ENCODE peak calls at places on chromosomes 2 and 18, in four cellular contexts. K is NCI-H82; E is mucosa of gallbladder; F is activated CD4-positive, alpha-beta T cell treated with anti-CD3 and anti-CD28 coated beads, Interleukin-2, amount 10 ng/mL, durations not matched to agents 7 days and 5 days. N is an unnamed sample.

GRCh38 chr18:48639772-48640432 is 101.1 kb downstream of the CTIF start:
- DNase-seq in K (peak; percentile 10), E (no peak), F (no peak), N (no peak)

GRCh38 chr2:26521054-26521912 is 43.4 kb upstream of the OTOF start:
- DNase-seq in K (peak; percentile 83), E (no peak), F (no peak), N (no peak)

GRCh38 chr2:128558895-128559532 is 240.3 kb upstream of the HS6ST1 start:
- DNase-seq in K (no peak), E (no peak), F (no peak), N (no peak)

GRCh38 chr2:22153974-22154373 is 1030.2 kb downstream of the TDRD15 start:
- DNase-seq in K (no peak), E (no peak), F (no peak), N (no peak)

GRCh38 chr18:3481696-3482210 is 31.8 kb downstream of the TGIF1 start:
- DNase-seq in K (peak; percentile 79), E (no peak), F (peak; percentile 22), N (no peak)

GRCh38 chr2:218404351-218405145 is 4.9 kb downstream of the CTDSP1 start:
- DNase-seq in K (no peak), E (no peak), F (no peak), N (no peak)

GRCh38 chr2:226609361-226609760 is 190.3 kb downstream of the IRS1 start:
- DNase-seq in K (peak; percentile 48), E (no peak), F (no peak), N (no peak)

GRCh38 chr2:84830095-84830494 is 50.8 kb downstream of the TRABD2A start:
- DNase-seq in K (no peak), E (no peak), F (no peak), N (peak; percentile 76)

GRCh38 chr2:32887125-32887524 is 59.6 kb upstream of the LTBP1 start:
- DNase-seq in K (no peak), E (no peak), F (no peak), N (no peak)

GRCh38 chr2:98269274-98269673 is 77.0 kb upstream of the CNGA3 start:
- DNase-seq in K (peak; percentile 76), E (peak; percentile 40), F (peak; percentile 44), N (no peak)

GRCh38 chr2:124661558-124661957 is 636.5 kb downstream of the CNTNAP5 start:
- DNase-seq in K (no peak), E (no peak), F (no peak), N (no peak)

GRCh38 chr18:34352385-34353163 is 127.9 kb upstream of the NOL4 start:
- DNase-seq in K (peak; percentile 24), E (no peak), F (no peak), N (no peak)

GRCh38 chr2:98730053-98730850 is 680 bp downstream of the MGAT4A start:
- DNase-seq in K (peak; percentile 33), E (peak; percentile 49), F (peak; percentile 66), N (peak; percentile 74)

GRCh38 chr2:54738281-54738680 is 14.8 kb downstream of the EML6 start:
- DNase-seq in K (no peak), E (no peak), F (no peak), N (no peak)

GRCh38 chr2:229370484-229370883 is 99.4 kb upstream of the PID1 start:
- DNase-seq in K (no peak), E (no peak), F (no peak), N (no peak)

GRCh38 chr2:54457326-54458023 is 1.3 kb downstream of the SPTBN1 start:
- DNase-seq in K (peak; percentile 63), E (no peak), F (no peak), N (no peak)

GRCh38 chr2:239369631-239370161 is 31.1 kb downstream of the HDAC4 start:
- DNase-seq in K (no peak), E (no peak), F (peak; percentile 86), N (peak; percentile 53)

GRCh38 chr2:205763708-205764501 is 81.6 kb downstream of the NRP2 start:
- DNase-seq in K (peak; percentile 80), E (no peak), F (peak; percentile 12), N (peak; percentile 72)

GRCh38 chr18:8701546-8702118 is 3.7 kb upstream of the MTCL1 start:
- DNase-seq in K (no peak), E (no peak), F (no peak), N (no peak)

GRCh38 chr2:15809504-15809903 is 130.8 kb upstream of the MYCN start:
- DNase-seq in K (no peak), E (no peak), F (no peak), N (no peak)

GRCh38 chr2:119174216-119174992 is 15.9 kb upstream of the C1QL2 start:
- DNase-seq in K (peak; percentile 78), E (peak; percentile 13), F (peak; percentile 57), N (no peak)

GRCh38 chr2:24842081-24843050 is 49.1 kb downstream of the CENPO start:
- DNase-seq in K (no peak), E (no peak), F (no peak), N (no peak)

GRCh38 chr2:216799873-216800421 is 59.9 kb downstream of the TNP1 start:
- DNase-seq in K (no peak), E (no peak), F (no peak), N (peak; percentile 87)

GRCh38 chr2:44267269-44268258 is 7.7 kb upstream of the SLC3A1 start:
- DNase-seq in K (no peak), E (no peak), F (no peak), N (peak; percentile 90)

GRCh38 chr18:62768172-62768943 is 53.0 kb downstream of the PHLPP1 start:
- DNase-seq in K (no peak), E (no peak), F (no peak), N (no peak)

GRCh38 chr2:24392542-24393059 is 32.3 kb upstream of the ITSN2 start:
- DNase-seq in K (no peak), E (no peak), F (no peak), N (no peak)

GRCh38 chr2:20483496-20483895 is 36.6 kb downstream of the RHOB start:
- DNase-seq in K (no peak), E (no peak), F (no peak), N (peak; percentile 91)

GRCh38 chr2:121530210-121530562 is 494 bp upstream of the RNU4ATAC start:
- DNase-seq in K (peak; percentile 92), E (no peak), F (no peak), N (peak; percentile 84)

GRCh38 chr2:106004854-106005253 is 189.2 kb downstream of the UXS1 start:
- DNase-seq in K (no peak), E (no peak), F (no peak), N (no peak)

GRCh38 chr18:41484069-41484468 is 471.0 kb upstream of the PIK3C3 start:
- DNase-seq in K (no peak), E (no peak), F (no peak), N (no peak)

GRCh38 chr18:24317370-24317769 is 80.3 kb downstream of the OSBPL1A start:
- DNase-seq in K (no peak), E (no peak), F (no peak), N (no peak)

N was measured in tibial artery.